ENCODE peak calls at places on chromosome 14, in six cellular contexts. One of them, this sample, is unnamed.

GRCh38 chr14:78259831-78260230 is 89.7 kb downstream of the NRXN3 start:
- DNase-seq in foreskin fibroblast: no peak
- DNase-seq in endothelial cell: no peak
- DNase-seq in nephron progenitor cell: no peak
- DNase-seq in GM10248: no peak
- DNase-seq in left lung: no peak
- DNase-seq in this sample: no peak

GRCh38 chr14:101929096-101929495 is 35.3 kb upstream of the DYNC1H1 start:
- DNase-seq in left lung: no peak
- DNase-seq in GM10248: no peak
- DNase-seq in endothelial cell: no peak
- DNase-seq in foreskin fibroblast: no peak
- DNase-seq in nephron progenitor cell: no peak
- DNase-seq in this sample: no peak

GRCh38 chr14:54503476-54503875 is 6.2 kb upstream of the CGRRF1 start:
- DNase-seq in nephron progenitor cell: no peak
- DNase-seq in left lung: no peak
- DNase-seq in endothelial cell: no peak
- DNase-seq in foreskin fibroblast: peak
- DNase-seq in GM10248: no peak
- DNase-seq in this sample: peak

GRCh38 chr14:62436256-62436655 is 609.0 kb downstream of the KCNH5 start:
- DNase-seq in GM10248: no peak
- DNase-seq in foreskin fibroblast: no peak
- DNase-seq in nephron progenitor cell: no peak
- DNase-seq in endothelial cell: no peak
- DNase-seq in left lung: no peak
- DNase-seq in this sample: no peak

GRCh38 chr14:33375781-33376180 is 437.1 kb downstream of the NPAS3 start:
- DNase-seq in GM10248: no peak
- DNase-seq in endothelial cell: no peak
- DNase-seq in foreskin fibroblast: no peak
- DNase-seq in left lung: no peak
- DNase-seq in nephron progenitor cell: no peak
- DNase-seq in this sample: peak

GRCh38 chr14:93090826-93091583 is 24.7 kb downstream of the ITPK1 start:
- DNase-seq in left lung: no peak
- DNase-seq in foreskin fibroblast: no peak
- DNase-seq in GM10248: no peak
- DNase-seq in nephron progenitor cell: no peak
- DNase-seq in endothelial cell: no peak
- DNase-seq in this sample: no peak

GRCh38 chr14:101595887-101596721 is 34.8 kb downstream of the DIO3 start:
- DNase-seq in nephron progenitor cell: no peak
- DNase-seq in endothelial cell: no peak
- DNase-seq in left lung: no peak
- DNase-seq in foreskin fibroblast: no peak
- DNase-seq in GM10248: no peak
- DNase-seq in this sample: no peak

GRCh38 chr14:74595006-74595735 is 16.9 kb downstream of the LTBP2 start:
- DNase-seq in left lung: peak
- DNase-seq in foreskin fibroblast: peak
- DNase-seq in nephron progenitor cell: no peak
- DNase-seq in GM10248: no peak
- DNase-seq in endothelial cell: no peak
- DNase-seq in this sample: no peak

GRCh38 chr14:92540472-92541048 is 27.0 kb downstream of the RIN3 start:
- DNase-seq in left lung: peak
- DNase-seq in nephron progenitor cell: no peak
- DNase-seq in endothelial cell: no peak
- DNase-seq in foreskin fibroblast: peak
- DNase-seq in GM10248: no peak
- DNase-seq in this sample: peak

GRCh38 chr14:85235868-85236267 is 294.1 kb upstream of the FLRT2 start:
- DNase-seq in foreskin fibroblast: no peak
- DNase-seq in left lung: no peak
- DNase-seq in endothelial cell: no peak
- DNase-seq in GM10248: no peak
- DNase-seq in nephron progenitor cell: no peak
- DNase-seq in this sample: no peak

GRCh38 chr14:99772371-99773283 is 20.6 kb upstream of the EML1 start:
- DNase-seq in foreskin fibroblast: no peak
- DNase-seq in GM10248: no peak
- DNase-seq in endothelial cell: no peak
- DNase-seq in nephron progenitor cell: no peak
- DNase-seq in left lung: no peak
- DNase-seq in this sample: no peak

GRCh38 chr14:74018704-74019407 is at the start of the genes BBOF1 and ENTPD5:
- DNase-seq in GM10248: peak
- DNase-seq in foreskin fibroblast: peak
- DNase-seq in endothelial cell: peak
- DNase-seq in left lung: peak
- DNase-seq in nephron progenitor cell: peak
- DNase-seq in this sample: peak

GRCh38 chr14:94481468-94482131 is 5.6 kb upstream of the SERPINA9 start:
- DNase-seq in endothelial cell: no peak
- DNase-seq in GM10248: no peak
- DNase-seq in nephron progenitor cell: no peak
- DNase-seq in foreskin fibroblast: no peak
- DNase-seq in left lung: no peak
- DNase-seq in this sample: no peak

GRCh38 chr14:81384900-81385299 is 15.2 kb downstream of the STON2 start:
- DNase-seq in endothelial cell: no peak
- DNase-seq in left lung: no peak
- DNase-seq in nephron progenitor cell: no peak
- DNase-seq in foreskin fibroblast: no peak
- DNase-seq in GM10248: no peak
- DNase-seq in this sample: no peak

GRCh38 chr14:61512508-61512907 is 182.8 kb upstream of the HIF1A start:
- DNase-seq in endothelial cell: no peak
- DNase-seq in left lung: no peak
- DNase-seq in foreskin fibroblast: no peak
- DNase-seq in GM10248: no peak
- DNase-seq in nephron progenitor cell: no peak
- DNase-seq in this sample: peak

GRCh38 chr14:57060276-57060956 is 208.3 kb downstream of the EXOC5 start:
- DNase-seq in endothelial cell: no peak
- DNase-seq in foreskin fibroblast: no peak
- DNase-seq in GM10248: peak
- DNase-seq in nephron progenitor cell: no peak
- DNase-seq in left lung: no peak
- DNase-seq in this sample: no peak

GRCh38 chr14:78863143-78863542 is 693.0 kb downstream of the NRXN3 start:
- DNase-seq in left lung: no peak
- DNase-seq in GM10248: peak
- DNase-seq in foreskin fibroblast: peak
- DNase-seq in nephron progenitor cell: peak
- DNase-seq in endothelial cell: peak
- DNase-seq in this sample: no peak

GRCh38 chr14:23365353-23366162 is 586 bp upstream of the EFS start:
- DNase-seq in left lung: no peak
- DNase-seq in nephron progenitor cell: peak
- DNase-seq in foreskin fibroblast: no peak
- DNase-seq in endothelial cell: peak
- DNase-seq in GM10248: no peak
- DNase-seq in this sample: no peak

GRCh38 chr14:71483154-71483553 is 449.1 kb upstream of the RGS6 start:
- DNase-seq in nephron progenitor cell: no peak
- DNase-seq in left lung: no peak
- DNase-seq in endothelial cell: no peak
- DNase-seq in foreskin fibroblast: no peak
- DNase-seq in GM10248: no peak
- DNase-seq in this sample: no peak

GRCh38 chr14:39628087-39628486 is 195.9 kb upstream of the FBXO33 start:
- DNase-seq in left lung: no peak
- DNase-seq in foreskin fibroblast: no peak
- DNase-seq in nephron progenitor cell: no peak
- DNase-seq in GM10248: no peak
- DNase-seq in endothelial cell: no peak
- DNase-seq in this sample: no peak

GRCh38 chr14:105439710-105440553 is 20.3 kb downstream of the MTA1 start:
- DNase-seq in foreskin fibroblast: no peak
- DNase-seq in endothelial cell: no peak
- DNase-seq in left lung: no peak
- DNase-seq in nephron progenitor cell: no peak
- DNase-seq in GM10248: no peak
- DNase-seq in this sample: no peak

GRCh38 chr14:106820119-106820518 is 1293.7 kb downstream of the TMEM121 start:
- DNase-seq in endothelial cell: no peak
- DNase-seq in nephron progenitor cell: no peak
- DNase-seq in left lung: no peak
- DNase-seq in foreskin fibroblast: no peak
- DNase-seq in GM10248: no peak
- DNase-seq in this sample: no peak

GRCh38 chr14:106821119-106821518 is 1294.7 kb downstream of the TMEM121 start:
- DNase-seq in nephron progenitor cell: no peak
- DNase-seq in endothelial cell: no peak
- DNase-seq in left lung: no peak
- DNase-seq in foreskin fibroblast: no peak
- DNase-seq in GM10248: no peak
- DNase-seq in this sample: no peak

GRCh38 chr14:106826833-106827369 is 1300.5 kb downstream of the TMEM121 start:
- DNase-seq in endothelial cell: no peak
- DNase-seq in nephron progenitor cell: no peak
- DNase-seq in left lung: no peak
- DNase-seq in foreskin fibroblast: no peak
- DNase-seq in GM10248: no peak
- DNase-seq in this sample: no peak

GRCh38 chr14:106822905-106823304 is 1296.5 kb downstream of the TMEM121 start:
- DNase-seq in GM10248: no peak
- DNase-seq in endothelial cell: no peak
- DNase-seq in foreskin fibroblast: no peak
- DNase-seq in nephron progenitor cell: no peak
- DNase-seq in left lung: no peak
- DNase-seq in this sample: no peak

GRCh38 chr14:106823552-106823951 is 1297.2 kb downstream of the TMEM121 start:
- DNase-seq in GM10248: no peak
- DNase-seq in left lung: no peak
- DNase-seq in endothelial cell: no peak
- DNase-seq in foreskin fibroblast: no peak
- DNase-seq in nephron progenitor cell: no peak
- DNase-seq in this sample: no peak
- TF ChIP-seq CTCF in GM10248: no peak
- TF ChIP-seq CTCF in left lung: no peak
- TF ChIP-seq CTCF in endothelial cell: no peak
- TF ChIP-seq CTCF in foreskin fibroblast: no peak
- TF ChIP-seq CTCF in nephron progenitor cell: no peak
- TF ChIP-seq CTCF in this sample: no peak

DNA sequence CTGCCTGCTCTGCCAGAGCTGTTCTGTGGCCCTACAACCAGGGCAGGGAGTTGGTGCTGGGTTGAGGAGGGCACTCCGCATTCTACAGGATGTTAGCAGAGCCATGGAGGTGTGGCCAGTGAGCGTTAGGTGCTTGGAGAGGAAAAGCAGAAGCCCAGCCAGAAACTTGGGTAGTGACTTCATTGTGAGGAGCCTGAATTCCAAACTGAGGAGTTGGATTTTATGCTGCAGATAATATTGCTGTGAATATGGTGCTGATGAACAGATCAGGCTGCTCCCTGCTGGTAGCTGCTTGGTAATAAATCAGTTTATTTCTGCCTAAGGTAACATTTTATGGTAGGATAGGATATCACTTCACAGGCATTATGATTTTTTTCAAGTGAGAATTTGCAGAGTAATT is 7.1 kb upstream of the CCDC175 start:
- DNase-seq in endothelial cell: no peak
- DNase-seq in GM10248: no peak
- DNase-seq in foreskin fibroblast: peak
- DNase-seq in nephron progenitor cell: no peak
- DNase-seq in left lung: peak
- DNase-seq in this sample: peak
- TF ChIP-seq CTCF in endothelial cell: no peak
- TF ChIP-seq CTCF in GM10248: no peak
- TF ChIP-seq CTCF in foreskin fibroblast: no peak
- TF ChIP-seq CTCF in nephron progenitor cell: no peak
- TF ChIP-seq CTCF in left lung: no peak
- TF ChIP-seq CTCF in this sample: peak

GRCh38 chr14:72711936-72712335 is 182.0 kb downstream of the DPF3 start:
- DNase-seq in foreskin fibroblast: no peak
- DNase-seq in endothelial cell: no peak
- DNase-seq in left lung: no peak
- DNase-seq in GM10248: no peak
- DNase-seq in nephron progenitor cell: no peak
- DNase-seq in this sample: no peak

GRCh38 chr14:72710212-72710611 is 183.7 kb downstream of the DPF3 start:
- DNase-seq in left lung: no peak
- DNase-seq in foreskin fibroblast: no peak
- DNase-seq in GM10248: no peak
- DNase-seq in nephron progenitor cell: no peak
- DNase-seq in endothelial cell: no peak
- DNase-seq in this sample: peak

GRCh38 chr14:72704507-72704906 is 189.4 kb downstream of the DPF3 start:
- DNase-seq in endothelial cell: no peak
- DNase-seq in left lung: no peak
- DNase-seq in nephron progenitor cell: no peak
- DNase-seq in GM10248: no peak
- DNase-seq in foreskin fibroblast: peak
- DNase-seq in this sample: no peak

GRCh38 chr14:72706485-72706884 is 187.4 kb downstream of the DPF3 start:
- DNase-seq in left lung: no peak
- DNase-seq in nephron progenitor cell: no peak
- DNase-seq in endothelial cell: no peak
- DNase-seq in foreskin fibroblast: no peak
- DNase-seq in GM10248: no peak
- DNase-seq in this sample: no peak

GRCh38 chr14:72708708-72709475 is 185.0 kb downstream of the DPF3 start:
- DNase-seq in endothelial cell: no peak
- DNase-seq in foreskin fibroblast: no peak
- DNase-seq in left lung: no peak
- DNase-seq in GM10248: no peak
- DNase-seq in nephron progenitor cell: no peak
- DNase-seq in this sample: no peak
- TF ChIP-seq CTCF in endothelial cell: no peak
- TF ChIP-seq CTCF in foreskin fibroblast: no peak
- TF ChIP-seq CTCF in left lung: no peak
- TF ChIP-seq CTCF in GM10248: no peak
- TF ChIP-seq CTCF in nephron progenitor cell: no peak
- TF ChIP-seq CTCF in this sample: no peak

GRCh38 chr14:21236948-21237797 is 32.1 kb downstream of the HNRNPC start:
- DNase-seq in GM10248: no peak
- DNase-seq in left lung: no peak
- DNase-seq in foreskin fibroblast: no peak
- DNase-seq in endothelial cell: no peak
- DNase-seq in nephron progenitor cell: no peak
- DNase-seq in this sample: no peak

GRCh38 chr14:21244546-21244945 is 24.7 kb downstream of the HNRNPC start:
- DNase-seq in endothelial cell: no peak
- DNase-seq in GM10248: no peak
- DNase-seq in foreskin fibroblast: no peak
- DNase-seq in left lung: no peak
- DNase-seq in nephron progenitor cell: no peak
- DNase-seq in this sample: no peak

GRCh38 chr14:21238823-21239518 is 30.3 kb downstream of the HNRNPC start:
- DNase-seq in endothelial cell: no peak
- DNase-seq in GM10248: no peak
- DNase-seq in foreskin fibroblast: no peak
- DNase-seq in nephron progenitor cell: no peak
- DNase-seq in left lung: no peak
- DNase-seq in this sample: no peak

GRCh38 chr14:21240417-21240816 is 28.8 kb downstream of the HNRNPC start:
- DNase-seq in GM10248: no peak
- DNase-seq in nephron progenitor cell: no peak
- DNase-seq in endothelial cell: no peak
- DNase-seq in foreskin fibroblast: no peak
- DNase-seq in left lung: no peak
- DNase-seq in this sample: no peak

GRCh38 chr14:21241218-21241819 is 27.9 kb downstream of the HNRNPC start:
- DNase-seq in nephron progenitor cell: no peak
- DNase-seq in GM10248: no peak
- DNase-seq in foreskin fibroblast: no peak
- DNase-seq in left lung: no peak
- DNase-seq in endothelial cell: no peak
- DNase-seq in this sample: no peak
- TF ChIP-seq CTCF in nephron progenitor cell: peak
- TF ChIP-seq CTCF in GM10248: peak
- TF ChIP-seq CTCF in foreskin fibroblast: no peak
- TF ChIP-seq CTCF in left lung: peak
- TF ChIP-seq CTCF in endothelial cell: peak
- TF ChIP-seq CTCF in this sample: peak